ENCODE peak calls at places on chromosomes 11 and 22, in eight cellular contexts. W is EL, F is HEK293T, B is activated T-cell treated with anti-CD3 and anti-CD28 coated beads for 1 hour, X is T-helper 22 cell, Z is GM13976, Y is retinal pigment epithelial cell, A is cardiac muscle cell. S is an unnamed sample.

GRCh38 chr11:92455221-92455790 is 230.7 kb downstream of the FAT3 start:
- DNase-seq in F (no peak), Z (no peak), W (no peak), Y (no peak), B (no peak), X (no peak), A (no peak), S (no peak)

GRCh38 chr11:133681901-133682300 is 149.6 kb upstream of the OPCML start:
- DNase-seq in W (no peak), B (no peak), X (no peak), F (no peak), A (no peak), Z (no peak), Y (no peak), S (peak)

GRCh38 chr11:9072790-9073189 is 18.6 kb downstream of the SCUBE2 start:
- DNase-seq in A (no peak), W (no peak), B (no peak), F (no peak), Y (no peak), Z (no peak), X (no peak), S (no peak)

GRCh38 chr22:49734390-49734789 is 93.3 kb downstream of the BRD1 start:
- DNase-seq in Y (no peak), F (no peak), Z (no peak), W (no peak), X (no peak), A (no peak), B (no peak), S (no peak)

GRCh38 chr11:8870461-8871282 is 40.3 kb upstream of the AKIP1 start:
- DNase-seq in Y (no peak), B (no peak), X (no peak), F (peak), W (peak), A (peak), Z (peak), S (peak)

GRCh38 chr11:74138572-74138971 is 32.2 kb downstream of the C2CD3 start:
- DNase-seq in F (no peak), X (no peak), Z (no peak), W (peak), B (no peak), A (peak), Y (peak), S (no peak)

GRCh38 chr22:18119409-18120110 is 9.0 kb downstream of the TUBA8 start:
- DNase-seq in A (no peak), X (no peak), F (no peak), Z (no peak), B (no peak), W (no peak), Y (no peak), S (no peak)

GRCh38 chr11:2515401-2516275 is 70.8 kb downstream of the KCNQ1 start:
- DNase-seq in F (no peak), A (no peak), B (no peak), X (no peak), Y (no peak), Z (no peak), W (no peak), S (no peak)

GRCh38 chr11:44568706-44569473 is 3.4 kb downstream of the CD82 start:
- DNase-seq in Z (peak), B (peak), Y (peak), F (no peak), W (peak), X (peak), A (peak), S (no peak)

GRCh38 chr11:128517457-128518230 is 69.7 kb downstream of the ETS1 start:
- DNase-seq in X (no peak), B (no peak), A (peak), Z (no peak), Y (no peak), F (no peak), W (peak), S (no peak)

GRCh38 chr22:30205281-30206115 is 41.1 kb downstream of the LIF start:
- DNase-seq in F (no peak), A (peak), Z (peak), W (peak), X (no peak), Y (no peak), B (no peak), S (no peak)

GRCh38 chr11:56663386-56663785 is at the start of gene OR5AR1:
- DNase-seq in X (no peak), A (no peak), W (no peak), Y (no peak), F (no peak), Z (no peak), B (no peak), S (no peak)

GRCh38 chr11:9808943-9809342 is 145.1 kb downstream of the SWAP70 start:
- DNase-seq in W (no peak), F (no peak), Y (peak), A (peak), Z (no peak), X (no peak), B (no peak), S (no peak)

GRCh38 chr22:28792491-28793383 is 7.6 kb downstream of the XBP1 start:
- DNase-seq in F (no peak), W (no peak), Z (no peak), B (no peak), Y (no peak), X (no peak), A (no peak), S (no peak)

GRCh38 chr11:125947419-125948277 is 1.8 kb downstream of the VSIG10L2 start:
- DNase-seq in F (no peak), A (no peak), X (no peak), Y (no peak), B (no peak), W (no peak), Z (no peak), S (no peak)

GRCh38 chr11:57475191-57475590 is 14.9 kb downstream of the RTN4RL2 start:
- DNase-seq in B (no peak), X (no peak), Z (no peak), W (peak), F (no peak), A (no peak), Y (no peak), S (no peak)

GRCh38 chr11:8813658-8814057 is 97.3 kb upstream of the AKIP1 start:
- DNase-seq in Z (peak), F (peak), X (no peak), B (peak), W (peak), A (peak), Y (peak), S (peak)

GRCh38 chr11:90288207-90288821 is 65.5 kb upstream of the CHORDC1 start:
- DNase-seq in B (no peak), A (peak), Y (peak), X (no peak), Z (peak), F (peak), W (peak), S (peak)

GRCh38 chr11:64023731-64024710 is 11.7 kb upstream of the FLRT1 start:
- DNase-seq in Y (no peak), X (no peak), F (no peak), A (no peak), W (no peak), B (no peak), Z (no peak), S (no peak)

GRCh38 chr11:61541568-61541967 is 33.0 kb downstream of the LRRC10B start:
- DNase-seq in B (no peak), A (peak), W (peak), Z (peak), F (no peak), X (no peak), Y (no peak), S (no peak)

GRCh38 chr11:107408762-107409200 is 48.8 kb downstream of the CWF19L2 start:
- DNase-seq in A (no peak), B (no peak), Y (no peak), X (no peak), Z (no peak), W (no peak), F (no peak), S (no peak)

GRCh38 chr11:112511271-112511670 is 250.6 kb upstream of the PLET1 start:
- DNase-seq in Y (no peak), Z (no peak), F (no peak), W (no peak), A (no peak), X (no peak), B (no peak), S (no peak)

GRCh38 chr11:72783144-72783910 is 10.5 kb downstream of the STARD10 start:
- DNase-seq in W (no peak), F (no peak), X (no peak), Y (no peak), Z (no peak), A (no peak), B (no peak), S (no peak)

GRCh38 chr22:20084547-20085413 is 4.7 kb downstream of the DGCR8 start:
- DNase-seq in W (no peak), Y (no peak), X (no peak), A (peak), B (no peak), F (peak), Z (no peak), S (no peak)

GRCh38 chr11:5247479-5248192 is 2.0 kb downstream of the HBG1 start:
- DNase-seq in A (no peak), X (no peak), Y (no peak), W (no peak), F (no peak), Z (no peak), B (no peak), S (no peak)

GRCh38 chr11:44532809-44533208 is 32.7 kb upstream of the CD82 start:
- DNase-seq in B (no peak), Y (no peak), Z (peak), X (no peak), A (no peak), F (no peak), W (no peak), S (no peak)

GRCh38 chr11:34425863-34426262 is 12.9 kb upstream of the CAT start:
- DNase-seq in X (no peak), B (no peak), W (peak), F (no peak), Y (no peak), Z (no peak), A (peak), S (no peak)

GRCh38 chr11:313787-314547 is at the start of gene IFITM1:
- DNase-seq in W (peak), Y (no peak), X (peak), A (peak), F (no peak), Z (peak), B (no peak), S (no peak)

GRCh38 chr22:41842996-41843970 is 10.4 kb downstream of the SREBF2 start:
- DNase-seq in B (no peak), Y (no peak), W (no peak), Z (no peak), F (no peak), A (no peak), X (no peak), S (no peak)

GRCh38 chr11:94553938-94554337 is 10.2 kb downstream of the FUT4 start:
- DNase-seq in B (no peak), F (no peak), Z (no peak), A (peak), W (peak), X (no peak), Y (peak), S (no peak)

GRCh38 chr11:61855939-61856730 is 28.0 kb downstream of the FADS2 start:
- DNase-seq in A (no peak), Y (no peak), F (no peak), X (no peak), W (no peak), B (no peak), Z (no peak), S (no peak)

GRCh38 chr11:128483211-128483788 is 104.1 kb downstream of the ETS1 start:
- DNase-seq in X (peak), Y (no peak), W (no peak), F (no peak), B (no peak), Z (peak), A (no peak), S (no peak)

GRCh38 chr22:20015971-20016733 is 471 bp downstream of the ARVCF start:
- DNase-seq in Y (no peak), B (peak), A (no peak), W (peak), X (peak), F (peak), Z (no peak), S (no peak)

GRCh38 chr22:46869848-46870441 is 107.5 kb downstream of the TBC1D22A start:
- DNase-seq in A (no peak), B (no peak), Y (no peak), W (no peak), Z (no peak), F (no peak), X (no peak), S (no peak)

GRCh38 chr22:22462813-22463567 is 45.6 kb downstream of the ZNF280B start:
- DNase-seq in Y (no peak), B (no peak), Z (no peak), W (no peak), X (no peak), A (peak), F (no peak), S (peak)

GRCh38 chr22:42921301-42921700 is 64.2 kb upstream of the ARFGAP3 start:
- DNase-seq in X (no peak), Y (no peak), W (no peak), B (no peak), Z (no peak), F (no peak), A (no peak), S (no peak)

GRCh38 chr11:132072044-132072879 is 701.8 kb downstream of the NTM start:
- DNase-seq in X (no peak), A (peak), F (no peak), W (peak), B (no peak), Z (no peak), Y (no peak), S (no peak)

S was measured in NCI-H345.